ENCODE peak calls at places on chromosomes 12 and 14, in ten cellular contexts. U is GM23338, I is endothelial cell of umbilical vein, A is HL-60, Y is H1, M is prostate gland, J is stomach, Q is GM12891, C is Panc1, E is GM12878. K is an unnamed sample.

GRCh38 chr14:104795781-104796681 is 483 bp upstream of the AKT1 start:
- DNase-seq in C (no peak), Y (no peak), I (no peak), Q (peak; percentile 84), U (peak; percentile 54), A (no peak), E (no peak), J (peak; percentile 68), M (no peak), K (peak; percentile 68)

GRCh38 chr12:38906482-38907170 is 1.2 kb upstream of the CPNE8 start:
- DNase-seq in M (peak; percentile 66), Y (peak; percentile 93), E (peak; percentile 56), Q (peak; percentile 50), A (peak; percentile 62), J (peak; percentile 76), U (peak; percentile 94), I (peak; percentile 84), C (peak; percentile 69), K (peak; percentile 91)

GRCh38 chr12:65612440-65612839 is 211.8 kb upstream of the HMGA2 start:
- DNase-seq in Q (no peak), J (no peak), C (no peak), U (no peak), Y (no peak), E (no peak), M (no peak), I (peak; percentile 78), A (no peak), K (no peak)

GRCh38 chr14:50231475-50232275 is at the start of gene SOS2:
- DNase-seq in A (peak; percentile 46), I (peak; percentile 91), M (peak; percentile 83), C (peak; percentile 18), Y (peak; percentile 93), E (peak; percentile 43), Q (peak; percentile 70), U (peak; percentile 94), J (peak; percentile 88), K (peak; percentile 92)

GRCh38 chr12:55051197-55051920 is 31.6 kb downstream of the NEUROD4 start:
- DNase-seq in M (no peak), Q (no peak), U (peak; percentile 51), Y (no peak), A (no peak), C (no peak), J (no peak), I (no peak), E (no peak), K (no peak)

GRCh38 chr14:64816221-64816783 is 63.4 kb downstream of the SPTB start:
- DNase-seq in E (no peak), M (no peak), Q (no peak), Y (no peak), C (no peak), U (no peak), J (no peak), A (no peak), I (no peak), K (no peak)

GRCh38 chr12:98456583-98457573 is 58.5 kb upstream of the TMPO start:
- DNase-seq in A (no peak), Q (peak; percentile 44), Y (peak; percentile 75), J (peak; percentile 46), U (peak; percentile 77), I (peak; percentile 60), E (no peak), C (no peak), M (peak; percentile 6), K (peak; percentile 28)

GRCh38 chr14:91144425-91145145 is 30.7 kb downstream of the DGLUCY start:
- DNase-seq in U (no peak), I (peak; percentile 91), E (no peak), A (no peak), C (no peak), J (no peak), Y (no peak), Q (no peak), M (no peak), K (no peak)

GRCh38 chr12:121858318-121858661 is 369 bp downstream of the HPD start:
- DNase-seq in C (no peak), E (no peak), I (no peak), Q (no peak), A (no peak), J (no peak), U (no peak), Y (no peak), M (no peak), K (no peak)

GRCh38 chr12:109309441-109310246 is 560 bp upstream of the FOXN4 start:
- DNase-seq in E (no peak), I (no peak), M (no peak), C (no peak), Q (no peak), J (no peak), A (no peak), Y (peak; percentile 69), U (peak; percentile 65), K (no peak)

GRCh38 chr14:36067428-36068187 is 108.9 kb downstream of the PTCSC3 start:
- DNase-seq in Y (no peak), M (no peak), I (no peak), C (no peak), J (no peak), E (no peak), A (no peak), U (no peak), Q (no peak), K (no peak)

DNA sequence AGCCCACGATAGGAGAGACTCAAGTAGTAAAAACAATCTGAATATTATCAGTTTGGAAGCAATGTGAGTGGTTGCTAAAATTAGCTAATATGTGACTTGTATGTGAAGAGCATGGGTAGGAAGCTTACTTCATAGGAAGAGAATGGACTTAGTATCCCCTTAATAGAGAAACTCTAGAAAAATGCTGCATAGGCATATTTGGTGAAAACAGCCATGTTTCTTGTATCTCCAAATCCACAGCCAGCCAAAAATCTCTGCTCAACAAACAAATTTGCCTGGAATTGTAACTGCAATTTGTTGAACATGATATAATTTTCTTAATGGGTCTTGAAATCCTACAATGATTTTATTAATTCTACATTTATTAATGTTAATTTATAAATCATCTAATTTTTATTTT is 1252.9 kb upstream of the TMEM132C start:
- DNase-seq in Y (no peak), M (no peak), J (no peak), E (no peak), U (no peak), A (no peak), C (no peak), I (no peak), Q (no peak), K (no peak)
- TF ChIP-seq POLR2AphosphoS5 in Y (no peak), M (no peak), J (no peak), E (no peak), U (no peak), A (no peak), C (no peak), I (no peak), Q (no peak), K (no peak)

DNA sequence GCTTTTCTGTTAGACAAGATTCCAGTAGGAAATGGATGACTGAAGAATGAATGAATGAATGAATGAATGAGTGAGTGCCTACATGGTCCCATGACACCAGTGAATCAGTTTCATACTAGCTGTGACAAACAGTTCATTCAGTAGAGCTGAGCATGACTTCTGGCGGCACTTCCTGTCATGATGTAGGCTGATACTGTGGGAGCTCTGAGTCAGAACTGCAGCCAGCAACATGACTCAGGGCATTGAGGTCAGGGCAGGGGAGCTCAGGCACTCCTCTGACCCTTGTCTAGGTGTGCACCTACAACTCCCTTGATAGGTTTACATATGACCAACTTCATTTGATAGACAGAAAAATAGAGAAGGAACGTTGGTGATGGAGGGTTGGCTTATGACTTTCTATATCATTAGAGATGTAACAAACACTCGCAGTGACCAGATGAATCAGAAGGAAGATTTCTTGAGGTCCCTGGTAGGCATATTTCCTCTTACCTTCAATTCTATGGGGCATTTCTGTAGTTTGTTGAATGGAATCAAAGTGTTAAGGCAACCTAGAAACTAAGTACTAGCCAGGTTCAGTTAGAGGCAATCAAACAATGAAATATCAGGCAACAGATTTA is 139.3 kb upstream of the ARHGAP5 start:
- DNase-seq in C (peak; percentile 89), M (no peak), U (no peak), Q (peak; percentile 37), A (no peak), E (peak; percentile 55), J (peak; percentile 59), I (peak; percentile 68), Y (no peak), K (peak; percentile 70)
- TF ChIP-seq POLR2AphosphoS5 in C (no peak), M (peak; percentile 10), U (no peak), Q (no peak), A (no peak), E (no peak), J (no peak), I (no peak), Y (no peak), K (peak; percentile 24)

DNA sequence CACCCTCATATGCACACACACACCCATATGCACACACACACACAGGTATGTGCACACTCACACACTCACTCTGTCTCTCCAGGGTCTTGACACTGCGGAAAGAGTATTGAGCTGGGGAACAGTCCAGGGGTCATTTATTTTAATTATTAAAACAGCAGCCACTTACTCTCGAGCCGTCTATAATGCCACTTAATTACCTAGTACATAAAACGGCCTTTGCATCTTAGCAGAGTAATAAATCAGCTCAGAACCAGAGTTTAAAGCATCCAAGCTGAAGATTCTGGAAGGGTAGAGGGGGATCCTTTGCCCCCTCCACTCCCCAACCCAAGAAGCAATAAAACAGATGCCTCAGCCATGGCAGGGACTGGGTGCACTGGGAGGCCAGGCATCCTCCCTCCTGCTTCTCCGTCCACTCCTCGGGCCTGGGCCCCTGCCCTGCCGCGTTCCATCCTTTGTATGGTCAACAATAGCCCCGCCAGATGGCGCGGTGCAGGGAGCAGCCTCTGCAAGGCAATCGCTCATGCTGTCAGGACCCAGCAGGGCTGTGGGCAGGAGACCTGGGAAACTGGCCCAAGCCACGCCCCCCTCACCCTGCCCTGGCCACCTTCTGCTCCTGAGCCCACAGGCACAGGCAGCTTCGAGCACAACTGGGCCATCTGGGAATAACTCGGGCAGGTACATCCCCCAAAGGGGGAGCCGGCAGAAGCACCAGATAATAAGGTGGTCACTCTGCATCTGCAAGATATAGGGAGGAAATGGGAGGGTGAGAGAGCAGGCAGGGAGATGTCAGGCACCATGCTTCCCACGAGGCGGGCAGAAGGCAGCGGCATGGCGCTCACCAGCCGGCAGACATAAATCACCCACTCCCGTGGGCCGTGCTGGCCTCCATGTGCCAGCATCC is 40.9 kb downstream of the CCDC85C start:
- DNase-seq in J (peak; percentile 95), C (no peak), I (peak; percentile 77), Y (peak; percentile 92), A (no peak), E (no peak), M (peak; percentile 79), Q (no peak), U (peak; percentile 96), K (peak; percentile 82)
- TF ChIP-seq POLR2AphosphoS5 in J (peak; percentile 37), C (no peak), I (no peak), Y (no peak), A (no peak), E (no peak), M (peak; percentile 86), Q (no peak), U (peak; percentile 27), K (peak; percentile 57)

DNA sequence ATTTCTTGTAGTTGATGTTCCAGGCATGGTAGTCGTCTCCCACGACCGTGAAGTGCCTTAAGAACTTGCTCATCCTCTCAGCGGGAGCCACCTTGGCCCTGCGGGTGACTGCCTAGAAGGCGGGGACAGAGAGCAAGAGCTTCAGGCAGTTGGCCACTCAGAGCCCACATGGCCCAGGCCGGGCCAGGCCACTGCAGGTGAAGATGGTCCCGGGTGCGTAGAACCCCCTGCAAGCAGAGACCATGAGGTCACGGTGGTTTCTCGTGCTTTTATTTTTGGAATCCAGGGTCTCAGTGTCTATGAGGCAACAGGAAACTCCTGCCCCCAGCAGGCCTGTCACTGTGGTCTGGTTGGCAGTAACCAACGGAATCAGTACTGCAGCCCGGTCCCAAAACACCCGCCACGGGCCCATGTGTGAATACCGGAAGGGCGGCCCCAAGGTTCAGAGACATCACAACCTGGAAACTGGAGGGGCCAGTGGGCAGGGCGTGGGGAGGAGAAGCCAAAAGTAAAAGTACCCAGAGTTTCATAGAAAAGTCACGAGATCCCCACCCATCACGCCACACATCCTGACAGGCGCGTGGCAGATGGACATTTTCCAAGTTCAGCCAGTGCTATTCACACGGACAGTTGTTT is 27.5 kb downstream of the HVCN1 start:
- DNase-seq in M (no peak), E (peak; percentile 92), Q (peak; percentile 66), I (no peak), J (peak; percentile 27), C (no peak), Y (no peak), A (peak; percentile 49), U (no peak), K (peak; percentile 66)
- TF ChIP-seq POLR2AphosphoS5 in M (no peak), E (peak; percentile 67), Q (no peak), I (no peak), J (no peak), C (no peak), Y (no peak), A (no peak), U (no peak), K (no peak)

K was measured in transverse colon.